ENCODE peak calls at places on chromosomes 7 and 10, in eight cellular contexts. E is cardiac muscle cell; I is CD8-positive, alpha-beta T cell; P is stomach; Y is fibroblast of lung; M is neuronal stem cell; Q is left ventricle myocardium inferior; X is mammary epithelial cell. J is an unnamed sample.

GRCh38 chr10:118308664-118309063 is 33.5 kb downstream of the FAM204A start:
- DNase-seq in I (no peak), M (no peak), Q (no peak), E (no peak), P (no peak), Y (no peak), X (no peak), J (no peak)

GRCh38 chr10:90222372-90222771 is 521.0 kb downstream of the KIF20B start:
- DNase-seq in M (no peak), P (no peak), Y (peak; percentile 97), X (peak; percentile 84), Q (no peak), I (no peak), E (peak; percentile 60), J (no peak)

GRCh38 chr7:68186072-68186471 is 1189.4 kb downstream of the TYW1 start:
- DNase-seq in E (no peak), P (no peak), Y (no peak), Q (no peak), X (no peak), M (no peak), I (no peak), J (no peak)

GRCh38 chr10:45373003-45373782 is 823 bp upstream of the ALOX5 start:
- DNase-seq in E (no peak), M (no peak), Y (no peak), Q (no peak), P (no peak), X (no peak), I (no peak), J (no peak)

GRCh38 chr7:102425639-102426267 is 7.6 kb upstream of the ORAI2 start:
- DNase-seq in Y (no peak), M (no peak), X (no peak), P (peak; percentile 63), I (peak; percentile 87), E (no peak), Q (peak; percentile 45), J (peak; percentile 38)

GRCh38 chr10:124356706-124357582 is 61.8 kb downstream of the OAT start:
- DNase-seq in Y (no peak), Q (no peak), M (no peak), P (no peak), X (peak; percentile 52), I (no peak), E (no peak), J (no peak)

GRCh38 chr7:115662120-115662519 is 368.4 kb downstream of the TFEC start:
- DNase-seq in I (no peak), Q (no peak), E (no peak), Y (no peak), M (no peak), X (no peak), P (no peak), J (no peak)

GRCh38 chr10:5890519-5890878 is 456 bp downstream of the FBH1 start:
- DNase-seq in M (no peak), I (no peak), X (peak; percentile 25), P (no peak), Y (peak; percentile 18), E (peak; percentile 18), Q (no peak), J (peak; percentile 73)

GRCh38 chr7:32507416-32507815 is 12.1 kb downstream of the AVL9 start:
- DNase-seq in P (no peak), Y (peak; percentile 66), M (no peak), E (peak; percentile 55), I (no peak), Q (no peak), X (no peak), J (no peak)

GRCh38 chr7:100087055-100087750 is 1.6 kb upstream of the COPS6 start:
- DNase-seq in E (peak; percentile 98), Y (peak; percentile 95), M (no peak), P (no peak), X (peak; percentile 71), I (no peak), Q (no peak), J (peak; percentile 50)

GRCh38 chr10:123013456-123014419 is 4.9 kb downstream of the ACADSB start:
- DNase-seq in X (peak; percentile 50), Y (no peak), Q (no peak), I (no peak), P (no peak), E (no peak), M (no peak), J (no peak)

GRCh38 chr7:17545348-17545747 is 246.9 kb downstream of the AHR start:
- DNase-seq in X (no peak), P (no peak), Y (peak; percentile 43), M (no peak), Q (no peak), I (no peak), E (peak; percentile 44), J (no peak)

GRCh38 chr10:73991846-73992245 is 6.1 kb upstream of the VCL start:
- DNase-seq in X (no peak), M (no peak), Y (no peak), E (no peak), Q (peak; percentile 31), I (peak; percentile 77), P (peak; percentile 33), J (peak; percentile 11)

GRCh38 chr7:114100810-114101209 is 182.0 kb upstream of the PPP1R3A start:
- DNase-seq in Q (no peak), M (no peak), I (no peak), P (no peak), Y (no peak), E (no peak), X (no peak), J (no peak)

GRCh38 chr7:152341039-152341913 is 94.5 kb downstream of the KMT2C start:
- DNase-seq in M (no peak), I (no peak), E (peak; percentile 71), P (peak; percentile 43), Q (no peak), X (peak; percentile 51), Y (peak; percentile 78), J (peak; percentile 70)

GRCh38 chr10:128883126-128884060 is 583.6 kb upstream of the MGMT start:
- DNase-seq in I (no peak), P (no peak), X (no peak), E (no peak), M (no peak), Y (no peak), Q (no peak), J (no peak)

GRCh38 chr7:101941481-101942383 is 124.3 kb downstream of the CUX1 start:
- DNase-seq in I (no peak), X (peak; percentile 96), Q (no peak), E (peak; percentile 70), Y (peak; percentile 80), M (no peak), P (peak; percentile 62), J (peak; percentile 32)

GRCh38 chr10:6647811-6648526 is 67.9 kb upstream of the PRKCQ start:
- DNase-seq in X (peak; percentile 43), E (peak; percentile 12), I (peak; percentile 75), Y (peak; percentile 14), P (peak; percentile 54), M (peak; percentile 54), Q (no peak), J (peak; percentile 22)

GRCh38 chr7:40885503-40885902 is 750.7 kb downstream of the SUGCT start:
- DNase-seq in E (peak; percentile 38), M (no peak), Q (no peak), P (no peak), X (peak; percentile 43), Y (peak; percentile 45), I (no peak), J (no peak)

GRCh38 chr7:112990619-112991018 is 96.0 kb downstream of the GPR85 start:
- DNase-seq in E (peak; percentile 13), Y (peak; percentile 33), X (peak; percentile 46), M (no peak), I (no peak), P (no peak), Q (no peak), J (no peak)

GRCh38 chr7:801940-802364 is 30.3 kb upstream of the SUN1 start:
- DNase-seq in M (no peak), X (no peak), Y (no peak), I (no peak), E (no peak), Q (peak; percentile 40), P (peak; percentile 76), J (peak; percentile 60)

GRCh38 chr7:66246549-66247171 is 41.5 kb downstream of the TPST1 start:
- DNase-seq in P (no peak), Q (no peak), X (no peak), Y (no peak), E (no peak), I (no peak), M (no peak), J (no peak)

DNA sequence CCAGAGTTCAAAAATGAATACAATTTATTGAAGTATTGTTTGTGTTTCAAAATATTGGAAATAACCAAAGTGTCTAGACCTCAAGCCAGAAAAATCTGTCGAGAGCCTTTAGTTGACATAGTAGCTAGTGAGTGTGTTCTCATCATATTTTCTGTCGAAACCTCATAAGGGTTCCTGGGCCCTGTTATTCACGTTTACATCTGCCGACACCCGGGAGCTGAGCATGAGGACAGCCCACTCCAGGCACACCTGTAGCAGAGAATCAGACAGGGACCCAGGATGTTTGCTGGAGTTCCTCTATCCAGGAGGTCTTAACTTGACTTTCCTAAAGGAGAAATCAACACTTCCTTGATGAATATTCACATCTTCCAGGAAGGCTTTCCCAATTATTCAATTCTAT is 72.1 kb upstream of the FGL2 start:
- DNase-seq in M (no peak), X (no peak), Q (no peak), I (no peak), E (no peak), Y (no peak), P (no peak), J (no peak)
- H3K27ac ChIP-seq in M (no peak overlapping the region), X (no peak overlapping the region), Q (no peak overlapping the region), I (no peak overlapping the region), E (no peak overlapping the region), Y (no peak overlapping the region), P (no peak overlapping the region), J (no peak overlapping the region)

GRCh38 chr10:29414501-29414900 is 125.6 kb downstream of the LYZL1 start:
- DNase-seq in E (no peak), P (no peak), Y (no peak), I (no peak), M (no peak), X (no peak), Q (no peak), J (no peak)
- H3K27ac ChIP-seq in E (no peak overlapping the region), P (no peak overlapping the region), Y (no peak overlapping the region), I (no peak overlapping the region), M (no peak overlapping the region), X (no peak overlapping the region), Q (no peak overlapping the region), J (no peak overlapping the region)

GRCh38 chr7:22751341-22751740 is 24.3 kb downstream of the IL6 start:
- DNase-seq in M (no peak), E (no peak), I (no peak), Y (no peak), Q (no peak), X (no peak), P (no peak), J (no peak)
- H3K27ac ChIP-seq in M (no peak overlapping the region), E (no peak overlapping the region), I (no peak overlapping the region), Y (no peak overlapping the region), Q (no peak overlapping the region), X (no peak overlapping the region), P (no peak overlapping the region), J (no peak overlapping the region)

GRCh38 chr10:62047240-62047897 is 145.9 kb downstream of the ARID5B start:
- DNase-seq in M (no peak), E (no peak), X (no peak), I (no peak), Q (no peak), Y (no peak), P (no peak), J (no peak)
- H3K27ac ChIP-seq in M (no peak overlapping the region), E (peak overlapping the region; percentile 11), X (no peak overlapping the region), I (no peak overlapping the region), Q (peak overlapping the region; percentile 94), Y (peak overlapping the region; percentile 94), P (peak overlapping the region; percentile 89), J (peak overlapping the region; percentile 85)

J was measured in adrenal gland.